ENCODE peak calls at places on chromosomes 5 and 9, in ten cellular contexts. One of them, this sample, is unnamed.

GRCh38 chr5:138334867-138335447 is 3.1 kb upstream of the FAM53C start:
- DNase-seq in lower lobe of right lung: no peak
- DNase-seq in neural progenitor cell: no peak
- DNase-seq in aorta: no peak
- DNase-seq in ovary: no peak
- DNase-seq in stomach: no peak
- DNase-seq in psoas muscle: no peak
- DNase-seq in CD8-positive, alpha-beta memory T cell: no peak
- DNase-seq in cardiac muscle cell: no peak
- DNase-seq in pancreas: no peak
- DNase-seq in this sample: no peak

GRCh38 chr5:151448038-151448985 is 909 bp downstream of the SLC36A1 start:
- DNase-seq in cardiac muscle cell: peak; percentile 8
- DNase-seq in aorta: no peak
- DNase-seq in CD8-positive, alpha-beta memory T cell: peak; percentile 22
- DNase-seq in lower lobe of right lung: no peak
- DNase-seq in ovary: no peak
- DNase-seq in psoas muscle: no peak
- DNase-seq in stomach: peak; percentile 43
- DNase-seq in pancreas: peak; percentile 31
- DNase-seq in neural progenitor cell: peak; percentile 67
- DNase-seq in this sample: peak; percentile 28

GRCh38 chr5:6827815-6828214 is 114.6 kb downstream of the TENT4A start:
- DNase-seq in psoas muscle: no peak
- DNase-seq in stomach: no peak
- DNase-seq in lower lobe of right lung: no peak
- DNase-seq in ovary: no peak
- DNase-seq in neural progenitor cell: no peak
- DNase-seq in pancreas: no peak
- DNase-seq in cardiac muscle cell: no peak
- DNase-seq in CD8-positive, alpha-beta memory T cell: no peak
- DNase-seq in aorta: no peak
- DNase-seq in this sample: peak; percentile 50

GRCh38 chr5:176588297-176588696 is 21.7 kb downstream of the GPRIN1 start:
- DNase-seq in stomach: no peak
- DNase-seq in psoas muscle: no peak
- DNase-seq in cardiac muscle cell: no peak
- DNase-seq in aorta: no peak
- DNase-seq in pancreas: no peak
- DNase-seq in lower lobe of right lung: no peak
- DNase-seq in CD8-positive, alpha-beta memory T cell: no peak
- DNase-seq in neural progenitor cell: no peak
- DNase-seq in ovary: no peak
- DNase-seq in this sample: no peak

GRCh38 chr9:27125030-27125429 is 16.0 kb downstream of the TEK start:
- DNase-seq in stomach: peak; percentile 31
- DNase-seq in pancreas: peak; percentile 73
- DNase-seq in ovary: peak; percentile 69
- DNase-seq in neural progenitor cell: no peak
- DNase-seq in CD8-positive, alpha-beta memory T cell: no peak
- DNase-seq in lower lobe of right lung: no peak
- DNase-seq in aorta: no peak
- DNase-seq in psoas muscle: peak; percentile 62
- DNase-seq in cardiac muscle cell: peak; percentile 98
- DNase-seq in this sample: peak; percentile 51

GRCh38 chr5:26282190-26282589 is 756.2 kb downstream of the CDH9 start:
- DNase-seq in psoas muscle: no peak
- DNase-seq in aorta: no peak
- DNase-seq in cardiac muscle cell: no peak
- DNase-seq in CD8-positive, alpha-beta memory T cell: no peak
- DNase-seq in neural progenitor cell: no peak
- DNase-seq in stomach: no peak
- DNase-seq in pancreas: no peak
- DNase-seq in ovary: no peak
- DNase-seq in lower lobe of right lung: no peak
- DNase-seq in this sample: no peak

GRCh38 chr9:97632992-97633858 is at the start of the genes NCBP1 and TSTD2:
- DNase-seq in lower lobe of right lung: peak; percentile 99
- DNase-seq in stomach: peak; percentile 98
- DNase-seq in pancreas: peak; percentile 98
- DNase-seq in aorta: peak; percentile 98
- DNase-seq in ovary: peak; percentile 98
- DNase-seq in cardiac muscle cell: peak; percentile 99
- DNase-seq in psoas muscle: peak; percentile 97
- DNase-seq in neural progenitor cell: peak; percentile 99
- DNase-seq in CD8-positive, alpha-beta memory T cell: peak; percentile 98
- DNase-seq in this sample: peak; percentile 99

GRCh38 chr5:142644640-142645361 is 41.1 kb downstream of the FGF1 start:
- DNase-seq in psoas muscle: no peak
- DNase-seq in pancreas: no peak
- DNase-seq in neural progenitor cell: no peak
- DNase-seq in ovary: no peak
- DNase-seq in stomach: no peak
- DNase-seq in lower lobe of right lung: no peak
- DNase-seq in cardiac muscle cell: peak; percentile 98
- DNase-seq in CD8-positive, alpha-beta memory T cell: no peak
- DNase-seq in aorta: no peak
- DNase-seq in this sample: no peak

GRCh38 chr9:124781967-124782660 is 5.2 kb downstream of the OLFML2A start:
- DNase-seq in stomach: peak; percentile 22
- DNase-seq in aorta: peak; percentile 51
- DNase-seq in psoas muscle: no peak
- DNase-seq in pancreas: peak; percentile 6
- DNase-seq in cardiac muscle cell: no peak
- DNase-seq in CD8-positive, alpha-beta memory T cell: no peak
- DNase-seq in neural progenitor cell: no peak
- DNase-seq in lower lobe of right lung: no peak
- DNase-seq in ovary: no peak
- DNase-seq in this sample: no peak

GRCh38 chr5:150578781-150579461 is 61.5 kb upstream of the SYNPO start:
- DNase-seq in neural progenitor cell: no peak
- DNase-seq in CD8-positive, alpha-beta memory T cell: no peak
- DNase-seq in cardiac muscle cell: no peak
- DNase-seq in psoas muscle: no peak
- DNase-seq in lower lobe of right lung: no peak
- DNase-seq in ovary: no peak
- DNase-seq in stomach: no peak
- DNase-seq in pancreas: no peak
- DNase-seq in aorta: no peak
- DNase-seq in this sample: no peak

GRCh38 chr5:126438267-126438666 is 15.1 kb downstream of the GRAMD2B start:
- DNase-seq in stomach: no peak
- DNase-seq in cardiac muscle cell: no peak
- DNase-seq in ovary: no peak
- DNase-seq in CD8-positive, alpha-beta memory T cell: no peak
- DNase-seq in lower lobe of right lung: no peak
- DNase-seq in pancreas: no peak
- DNase-seq in psoas muscle: no peak
- DNase-seq in aorta: no peak
- DNase-seq in neural progenitor cell: no peak
- DNase-seq in this sample: no peak

GRCh38 chr9:93122721-93123221 is 11.3 kb downstream of the NINJ1 start:
- DNase-seq in aorta: peak; percentile 76
- DNase-seq in neural progenitor cell: no peak
- DNase-seq in CD8-positive, alpha-beta memory T cell: no peak
- DNase-seq in stomach: no peak
- DNase-seq in pancreas: no peak
- DNase-seq in lower lobe of right lung: peak; percentile 43
- DNase-seq in cardiac muscle cell: no peak
- DNase-seq in ovary: peak; percentile 33
- DNase-seq in psoas muscle: no peak
- DNase-seq in this sample: no peak

GRCh38 chr9:93119703-93119952 is 14.4 kb downstream of the NINJ1 start:
- DNase-seq in CD8-positive, alpha-beta memory T cell: no peak
- DNase-seq in lower lobe of right lung: no peak
- DNase-seq in stomach: no peak
- DNase-seq in pancreas: no peak
- DNase-seq in ovary: no peak
- DNase-seq in aorta: no peak
- DNase-seq in psoas muscle: no peak
- DNase-seq in cardiac muscle cell: no peak
- DNase-seq in neural progenitor cell: no peak
- DNase-seq in this sample: no peak

GRCh38 chr9:93119953-93120845 is 13.9 kb downstream of the NINJ1 start:
- DNase-seq in cardiac muscle cell: peak; percentile 98
- DNase-seq in CD8-positive, alpha-beta memory T cell: peak; percentile 38
- DNase-seq in pancreas: peak; percentile 92
- DNase-seq in aorta: peak; percentile 98
- DNase-seq in lower lobe of right lung: peak; percentile 97
- DNase-seq in psoas muscle: peak; percentile 96
- DNase-seq in neural progenitor cell: no peak
- DNase-seq in ovary: peak; percentile 96
- DNase-seq in stomach: peak; percentile 96
- DNase-seq in this sample: peak; percentile 74

GRCh38 chr9:93120846-93121315 is 13.2 kb downstream of the NINJ1 start:
- DNase-seq in neural progenitor cell: no peak
- DNase-seq in lower lobe of right lung: peak; percentile 35
- DNase-seq in ovary: peak; percentile 49
- DNase-seq in psoas muscle: no peak
- DNase-seq in pancreas: no peak
- DNase-seq in aorta: peak; percentile 61
- DNase-seq in CD8-positive, alpha-beta memory T cell: no peak
- DNase-seq in cardiac muscle cell: no peak
- DNase-seq in stomach: no peak
- DNase-seq in this sample: peak; percentile 45

DNA sequence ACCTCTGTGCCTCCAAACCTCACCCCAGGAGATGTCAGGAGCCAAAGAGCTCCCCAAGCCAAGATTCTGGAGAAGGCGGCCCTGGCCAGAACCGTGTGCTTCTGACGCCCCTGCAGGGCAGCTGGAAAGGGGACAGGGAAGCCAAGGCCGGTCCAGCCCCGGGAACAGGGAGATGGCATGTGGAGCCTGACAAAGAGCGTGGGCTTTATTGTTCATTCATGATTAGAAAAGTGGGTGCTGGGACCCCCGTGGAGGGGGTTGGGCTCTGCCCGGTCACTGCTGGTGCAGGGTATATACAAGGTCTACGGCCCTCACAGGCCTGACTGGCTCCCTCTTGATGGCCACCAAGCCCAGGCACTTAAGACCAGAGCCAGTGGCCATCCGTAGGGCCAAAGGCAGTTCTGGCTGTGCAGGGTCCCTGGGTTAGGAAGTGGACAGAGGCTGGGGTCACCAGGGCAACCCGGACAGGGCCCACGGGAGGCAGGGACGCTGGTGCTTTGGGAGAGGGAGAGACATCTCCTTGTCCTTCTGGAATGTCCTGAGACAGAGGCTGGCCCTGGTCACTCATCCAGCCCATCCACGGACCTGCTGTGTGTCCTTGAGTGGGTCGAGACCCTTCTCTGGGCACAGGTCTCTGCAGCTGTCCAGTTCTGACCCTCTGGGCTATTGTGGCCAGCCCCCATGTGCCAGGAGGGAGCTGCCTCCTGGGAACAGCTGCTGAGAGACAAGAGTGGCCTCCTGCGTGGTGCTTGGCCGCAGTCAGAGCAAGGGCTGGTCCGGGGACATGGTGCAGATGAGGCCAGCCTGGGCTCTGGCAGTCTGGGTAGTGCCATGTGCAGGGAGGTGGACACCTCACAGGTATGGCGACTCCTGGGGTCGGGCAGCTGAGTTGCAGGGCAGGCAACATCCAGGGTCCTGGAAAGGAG is 12.5 kb downstream of the NINJ1 start:
- DNase-seq in CD8-positive, alpha-beta memory T cell: no peak
- DNase-seq in pancreas: no peak
- DNase-seq in neural progenitor cell: no peak
- DNase-seq in cardiac muscle cell: no peak
- DNase-seq in ovary: peak; percentile 42
- DNase-seq in lower lobe of right lung: peak; percentile 40
- DNase-seq in stomach: no peak
- DNase-seq in aorta: peak; percentile 63
- DNase-seq in psoas muscle: no peak
- DNase-seq in this sample: peak; percentile 38
- H3K36me3 ChIP-seq in CD8-positive, alpha-beta memory T cell: no peaks in the 10 kb centered on the region
- H3K36me3 ChIP-seq in pancreas: peaks cover 23% of the 10 kb centered on the region
- H3K36me3 ChIP-seq in neural progenitor cell: no peaks in the 10 kb centered on the region
- H3K36me3 ChIP-seq in cardiac muscle cell: no peaks in the 10 kb centered on the region
- H3K36me3 ChIP-seq in ovary: no peaks in the 10 kb centered on the region
- H3K36me3 ChIP-seq in lower lobe of right lung: peaks cover 46% of the 10 kb centered on the region
- H3K36me3 ChIP-seq in stomach: peaks cover 56% of the 10 kb centered on the region
- H3K36me3 ChIP-seq in aorta: no peaks in the 10 kb centered on the region
- H3K36me3 ChIP-seq in psoas muscle: peaks cover 52% of the 10 kb centered on the region
- H3K36me3 ChIP-seq in this sample: peaks cover 47% of the 10 kb centered on the region

GRCh38 chr5:14201325-14202061 is 58.4 kb downstream of the TRIO start:
- DNase-seq in CD8-positive, alpha-beta memory T cell: no peak
- DNase-seq in lower lobe of right lung: no peak
- DNase-seq in ovary: no peak
- DNase-seq in cardiac muscle cell: peak; percentile 63
- DNase-seq in aorta: no peak
- DNase-seq in psoas muscle: no peak
- DNase-seq in pancreas: no peak
- DNase-seq in neural progenitor cell: no peak
- DNase-seq in stomach: no peak
- DNase-seq in this sample: no peak
- H3K27ac ChIP-seq in CD8-positive, alpha-beta memory T cell: no peak overlapping the region
- H3K27ac ChIP-seq in lower lobe of right lung: no peak overlapping the region
- H3K27ac ChIP-seq in ovary: no peak overlapping the region
- H3K27ac ChIP-seq in cardiac muscle cell: no peak overlapping the region
- H3K27ac ChIP-seq in aorta: no peak overlapping the region
- H3K27ac ChIP-seq in psoas muscle: no peak overlapping the region
- H3K27ac ChIP-seq in pancreas: no peak overlapping the region
- H3K27ac ChIP-seq in neural progenitor cell: no peak overlapping the region
- H3K27ac ChIP-seq in stomach: peak overlapping the region; percentile 73
- H3K27ac ChIP-seq in this sample: no peak overlapping the region

GRCh38 chr5:79454043-79454442 is 59.9 kb downstream of the HOMER1 start:
- DNase-seq in CD8-positive, alpha-beta memory T cell: no peak
- DNase-seq in lower lobe of right lung: no peak
- DNase-seq in cardiac muscle cell: no peak
- DNase-seq in stomach: no peak
- DNase-seq in aorta: no peak
- DNase-seq in pancreas: no peak
- DNase-seq in neural progenitor cell: no peak
- DNase-seq in psoas muscle: no peak
- DNase-seq in ovary: no peak
- DNase-seq in this sample: no peak

DNA sequence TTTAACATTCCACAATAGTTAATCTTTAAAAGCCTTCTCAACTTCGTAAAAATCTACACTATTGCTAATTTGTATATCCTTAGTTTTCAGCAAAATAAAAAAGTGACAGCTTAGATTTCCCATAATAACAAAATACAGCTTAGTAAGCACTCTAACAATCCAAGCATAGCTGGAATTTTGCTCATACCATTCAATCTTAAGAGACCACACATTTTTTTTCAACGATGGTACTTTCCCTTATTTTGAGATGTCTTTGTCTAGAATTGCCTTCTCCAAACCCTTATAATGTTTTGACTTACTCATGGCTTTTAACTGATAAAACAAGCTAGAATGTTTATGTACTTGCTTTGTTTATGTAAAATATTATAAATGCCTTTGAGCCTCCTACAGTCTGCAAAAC is 65.6 kb downstream of the HOMER1 start:
- DNase-seq in aorta: no peak
- DNase-seq in CD8-positive, alpha-beta memory T cell: no peak
- DNase-seq in ovary: no peak
- DNase-seq in lower lobe of right lung: no peak
- DNase-seq in cardiac muscle cell: peak; percentile 70
- DNase-seq in stomach: no peak
- DNase-seq in pancreas: no peak
- DNase-seq in neural progenitor cell: no peak
- DNase-seq in psoas muscle: no peak
- DNase-seq in this sample: no peak
- H3K36me3 ChIP-seq in aorta: no peaks in the 10 kb centered on the region
- H3K36me3 ChIP-seq in CD8-positive, alpha-beta memory T cell: no peaks in the 10 kb centered on the region
- H3K36me3 ChIP-seq in ovary: no peaks in the 10 kb centered on the region
- H3K36me3 ChIP-seq in lower lobe of right lung: no peaks in the 10 kb centered on the region
- H3K36me3 ChIP-seq in cardiac muscle cell: peaks cover 12% of the 10 kb centered on the region
- H3K36me3 ChIP-seq in stomach: no peaks in the 10 kb centered on the region
- H3K36me3 ChIP-seq in pancreas: no peaks in the 10 kb centered on the region
- H3K36me3 ChIP-seq in neural progenitor cell: peaks cover 3% of the 10 kb centered on the region
- H3K36me3 ChIP-seq in psoas muscle: peaks cover 21% of the 10 kb centered on the region
- H3K36me3 ChIP-seq in this sample: no peaks in the 10 kb centered on the region

GRCh38 chr5:57317341-57317740 is 143.5 kb downstream of the GPBP1 start:
- DNase-seq in lower lobe of right lung: no peak
- DNase-seq in pancreas: no peak
- DNase-seq in CD8-positive, alpha-beta memory T cell: no peak
- DNase-seq in ovary: no peak
- DNase-seq in cardiac muscle cell: peak; percentile 58
- DNase-seq in neural progenitor cell: no peak
- DNase-seq in aorta: no peak
- DNase-seq in stomach: no peak
- DNase-seq in psoas muscle: no peak
- DNase-seq in this sample: no peak
- H3K27ac ChIP-seq in lower lobe of right lung: no peak overlapping the region
- H3K27ac ChIP-seq in pancreas: no peak overlapping the region
- H3K27ac ChIP-seq in CD8-positive, alpha-beta memory T cell: no peak overlapping the region
- H3K27ac ChIP-seq in ovary: no peak overlapping the region
- H3K27ac ChIP-seq in cardiac muscle cell: peak overlapping the region; percentile 91
- H3K27ac ChIP-seq in neural progenitor cell: no peak overlapping the region
- H3K27ac ChIP-seq in aorta: no peak overlapping the region
- H3K27ac ChIP-seq in stomach: peak overlapping the region; percentile 72
- H3K27ac ChIP-seq in psoas muscle: no peak overlapping the region
- H3K27ac ChIP-seq in this sample: peak overlapping the region; percentile 31